ENCODE peak calls at places on chromosome 21, in eight cellular contexts. I, J, K, C, A, T, F and O are unnamed samples.

GRCh38 chr21:34705032-34705431 is 36.2 kb downstream of the CLIC6 start:
- DNase-seq in T (no peak), F (no peak), A (no peak), I (no peak), K (no peak), J (no peak), C (no peak), O (no peak)

GRCh38 chr21:41777934-41778815 is 11.3 kb upstream of the RIPK4 start:
- DNase-seq in C (peak), K (peak), A (peak), T (peak), J (peak), F (peak), I (no peak), O (peak)

GRCh38 chr21:29196664-29197052 is 66.2 kb downstream of the MAP3K7CL start:
- DNase-seq in A (no peak), I (no peak), J (no peak), T (no peak), C (no peak), F (no peak), K (no peak), O (no peak)

GRCh38 chr21:43884012-43884860 is 19.2 kb downstream of the AGPAT3 start:
- DNase-seq in A (peak), T (no peak), C (no peak), J (peak), K (peak), I (no peak), F (no peak), O (peak)

GRCh38 chr21:33988237-33988835 is 72.7 kb upstream of the ATP5PO start:
- DNase-seq in J (no peak), T (no peak), I (no peak), C (no peak), K (no peak), F (no peak), A (no peak), O (no peak)

GRCh38 chr21:26788783-26789182 is 56.4 kb downstream of the ADAMTS1 start:
- DNase-seq in I (no peak), K (no peak), F (no peak), A (no peak), T (no peak), J (no peak), C (no peak), O (no peak)

GRCh38 chr21:42356680-42357079 is 5.9 kb upstream of the TFF2 start:
- DNase-seq in J (no peak), T (no peak), A (no peak), K (no peak), I (no peak), F (no peak), C (no peak), O (no peak)

GRCh38 chr21:45365608-45366241 is 39.2 kb upstream of the COL18A1 start:
- DNase-seq in J (peak), F (no peak), K (no peak), I (no peak), A (no peak), T (no peak), C (no peak), O (peak)

GRCh38 chr21:36065497-36066036 is 4.3 kb upstream of the CBR1 start:
- DNase-seq in T (no peak), J (peak), C (no peak), F (no peak), A (peak), K (peak), I (no peak), O (no peak)

GRCh38 chr21:46160563-46161179 is 5.3 kb upstream of the FTCD start:
- DNase-seq in I (no peak), A (no peak), F (no peak), C (no peak), K (no peak), J (no peak), T (no peak), O (no peak)

GRCh38 chr21:28636988-28637691 is 355.5 kb downstream of the LTN1 start:
- DNase-seq in T (no peak), C (no peak), I (no peak), F (peak), J (peak), K (peak), A (peak), O (no peak)

GRCh38 chr21:43880111-43880985 is 15.3 kb downstream of the AGPAT3 start:
- DNase-seq in I (no peak), C (no peak), T (no peak), A (no peak), K (no peak), J (peak), F (no peak), O (no peak)

GRCh38 chr21:25462517-25462971 is 144.7 kb downstream of the MRPL39 start:
- DNase-seq in I (no peak), T (no peak), F (no peak), K (no peak), J (no peak), A (no peak), C (no peak), O (no peak)

GRCh38 chr21:33578214-33578613 is 10.3 kb downstream of the DONSON start:
- DNase-seq in A (no peak), I (no peak), F (peak), K (no peak), C (no peak), J (no peak), T (no peak), O (no peak)

GRCh38 chr21:14815001-14815400 is 249.8 kb downstream of the NRIP1 start:
- DNase-seq in J (no peak), K (no peak), T (no peak), A (no peak), I (no peak), C (no peak), F (no peak), O (no peak)

GRCh38 chr21:38903578-38904193 is 98.0 kb downstream of the ETS2 start:
- DNase-seq in F (no peak), C (no peak), K (no peak), I (no peak), A (no peak), J (no peak), T (no peak), O (no peak)

GRCh38 chr21:14543983-14544382 is 2.1 kb downstream of the SAMSN1 start:
- DNase-seq in C (no peak), J (no peak), A (no peak), I (no peak), K (no peak), T (no peak), F (no peak), O (no peak)

GRCh38 chr21:43597845-43598244 is 61.4 kb downstream of the HSF2BP start:
- DNase-seq in C (no peak), J (no peak), K (no peak), T (no peak), F (no peak), I (no peak), A (no peak), O (no peak)